ENCODE peak calls at places on chromosomes 4 and X, in six cellular contexts. One of them, this sample, is unnamed.

GRCh38 chr4:58749206-58749605 is 1639.0 kb upstream of the IGFBP7 start:
- DNase-seq in neural progenitor cell: no peak
- DNase-seq in PC-3: peak; percentile 78
- DNase-seq in MM.1S: no peak
- DNase-seq in PC-9: no peak
- DNase-seq in GM23338: no peak
- DNase-seq in this sample: no peak

GRCh38 chr4:13920901-13921300 is 293.4 kb upstream of the BOD1L1 start:
- DNase-seq in neural progenitor cell: no peak
- DNase-seq in PC-3: peak; percentile 97
- DNase-seq in MM.1S: no peak
- DNase-seq in PC-9: peak; percentile 97
- DNase-seq in GM23338: peak; percentile 17
- DNase-seq in this sample: peak; percentile 99

GRCh38 chr4:176156656-176157055 is 38.7 kb downstream of the SPATA4 start:
- DNase-seq in neural progenitor cell: no peak
- DNase-seq in PC-3: peak; percentile 19
- DNase-seq in MM.1S: no peak
- DNase-seq in PC-9: no peak
- DNase-seq in GM23338: no peak
- DNase-seq in this sample: peak; percentile 98

GRCh38 chr4:110106946-110107325 is 91.5 kb downstream of the ELOVL6 start:
- DNase-seq in neural progenitor cell: no peak
- DNase-seq in PC-3: peak; percentile 68
- DNase-seq in MM.1S: no peak
- DNase-seq in PC-9: peak; percentile 61
- DNase-seq in GM23338: peak; percentile 42
- DNase-seq in this sample: peak; percentile 79

GRCh38 chrX:103503163-103503852 is 16.0 kb downstream of the RAB40A start:
- DNase-seq in neural progenitor cell: no peak
- DNase-seq in PC-3: peak; percentile 54
- DNase-seq in MM.1S: no peak
- DNase-seq in PC-9: no peak
- DNase-seq in GM23338: peak; percentile 28
- DNase-seq in this sample: peak; percentile 50

GRCh38 chrX:117094149-117094548 is 631.4 kb upstream of the CT83 start:
- DNase-seq in neural progenitor cell: no peak
- DNase-seq in PC-3: no peak
- DNase-seq in MM.1S: no peak
- DNase-seq in PC-9: no peak
- DNase-seq in GM23338: no peak
- DNase-seq in this sample: no peak

GRCh38 chr4:173436149-173436579 is 37.2 kb upstream of the SCRG1 start:
- DNase-seq in neural progenitor cell: peak; percentile 6
- DNase-seq in PC-3: no peak
- DNase-seq in MM.1S: no peak
- DNase-seq in PC-9: no peak
- DNase-seq in GM23338: peak; percentile 33
- DNase-seq in this sample: peak; percentile 91

GRCh38 chr4:26410385-26411293 is 79.6 kb downstream of the CCKAR start:
- DNase-seq in neural progenitor cell: peak; percentile 50
- DNase-seq in PC-3: peak; percentile 76
- DNase-seq in MM.1S: peak; percentile 49
- DNase-seq in PC-9: peak; percentile 39
- DNase-seq in GM23338: peak; percentile 65
- DNase-seq in this sample: peak; percentile 64

GRCh38 chr4:31360786-31361185 is 640.6 kb downstream of the PCDH7 start:
- DNase-seq in neural progenitor cell: no peak
- DNase-seq in PC-3: no peak
- DNase-seq in MM.1S: no peak
- DNase-seq in PC-9: no peak
- DNase-seq in GM23338: no peak
- DNase-seq in this sample: no peak

GRCh38 chrX:103376118-103376978 is at the start of gene BEX3:
- DNase-seq in neural progenitor cell: peak; percentile 77
- DNase-seq in PC-3: peak; percentile 44
- DNase-seq in MM.1S: no peak
- DNase-seq in PC-9: no peak
- DNase-seq in GM23338: peak; percentile 81
- DNase-seq in this sample: peak; percentile 68

GRCh38 chr4:127975121-127975770 is 10.0 kb downstream of the ABHD18 start:
- DNase-seq in neural progenitor cell: no peak
- DNase-seq in PC-3: peak; percentile 94
- DNase-seq in MM.1S: no peak
- DNase-seq in PC-9: no peak
- DNase-seq in GM23338: no peak
- DNase-seq in this sample: no peak

GRCh38 chr4:184544711-184545409 is 70.5 kb upstream of the IRF2 start:
- DNase-seq in neural progenitor cell: no peak
- DNase-seq in PC-3: no peak
- DNase-seq in MM.1S: no peak
- DNase-seq in PC-9: no peak
- DNase-seq in GM23338: no peak
- DNase-seq in this sample: peak; percentile 3

GRCh38 chr4:100372432-100372831 is 145.4 kb downstream of the EMCN start:
- DNase-seq in neural progenitor cell: peak; percentile 50
- DNase-seq in PC-3: peak; percentile 30
- DNase-seq in MM.1S: no peak
- DNase-seq in PC-9: no peak
- DNase-seq in GM23338: peak; percentile 67
- DNase-seq in this sample: peak; percentile 26

GRCh38 chr4:2831611-2832308 is 11.9 kb upstream of the ADD1 start:
- DNase-seq in neural progenitor cell: no peak
- DNase-seq in PC-3: no peak
- DNase-seq in MM.1S: no peak
- DNase-seq in PC-9: no peak
- DNase-seq in GM23338: no peak
- DNase-seq in this sample: no peak

GRCh38 chr4:97517948-97518347 is 625.3 kb downstream of the STPG2 start:
- DNase-seq in neural progenitor cell: no peak
- DNase-seq in PC-3: no peak
- DNase-seq in MM.1S: no peak
- DNase-seq in PC-9: no peak
- DNase-seq in GM23338: no peak
- DNase-seq in this sample: no peak

DNA sequence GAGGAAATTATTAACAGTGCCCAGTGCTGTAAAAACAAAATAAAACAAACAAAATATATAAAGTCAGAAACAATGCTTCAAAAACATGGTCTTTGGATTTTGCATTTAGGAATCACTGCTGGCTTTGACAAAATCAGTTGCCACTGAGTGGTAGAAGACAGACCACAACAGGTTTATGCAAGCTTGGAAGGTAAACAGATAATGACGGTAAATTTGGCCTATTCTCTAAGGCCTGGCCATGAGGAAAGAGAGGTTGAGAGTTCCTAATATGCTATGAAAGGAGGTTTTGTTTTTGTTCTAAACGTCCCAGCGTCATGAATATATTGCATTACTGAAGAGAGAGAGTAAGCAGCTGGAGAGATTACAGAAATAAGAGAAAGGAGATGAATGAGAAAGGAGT is 629.4 kb downstream of the STPG2 start:
- DNase-seq in neural progenitor cell: no peak
- DNase-seq in PC-3: no peak
- DNase-seq in MM.1S: no peak
- DNase-seq in PC-9: no peak
- DNase-seq in GM23338: peak; percentile 2
- DNase-seq in this sample: no peak
- TF ChIP-seq EZH2 in neural progenitor cell: no peak
- TF ChIP-seq EZH2 in PC-3: no peak
- TF ChIP-seq EZH2 in MM.1S: no peak
- TF ChIP-seq EZH2 in PC-9: no peak
- TF ChIP-seq EZH2 in GM23338: no peak
- TF ChIP-seq EZH2 in this sample: no peak

GRCh38 chr4:153612878-153613277 is 71.2 kb upstream of the TLR2 start:
- DNase-seq in neural progenitor cell: no peak
- DNase-seq in PC-3: no peak
- DNase-seq in MM.1S: no peak
- DNase-seq in PC-9: no peak
- DNase-seq in GM23338: no peak
- DNase-seq in this sample: no peak
- H3F3A ChIP-seq in neural progenitor cell: no peaks in the 10 kb centered on the region
- H3F3A ChIP-seq in PC-3: no peaks in the 10 kb centered on the region
- H3F3A ChIP-seq in MM.1S: no peaks in the 10 kb centered on the region
- H3F3A ChIP-seq in PC-9: no peaks in the 10 kb centered on the region
- H3F3A ChIP-seq in GM23338: no peaks in the 10 kb centered on the region
- H3F3A ChIP-seq in this sample: no peaks in the 10 kb centered on the region

DNA sequence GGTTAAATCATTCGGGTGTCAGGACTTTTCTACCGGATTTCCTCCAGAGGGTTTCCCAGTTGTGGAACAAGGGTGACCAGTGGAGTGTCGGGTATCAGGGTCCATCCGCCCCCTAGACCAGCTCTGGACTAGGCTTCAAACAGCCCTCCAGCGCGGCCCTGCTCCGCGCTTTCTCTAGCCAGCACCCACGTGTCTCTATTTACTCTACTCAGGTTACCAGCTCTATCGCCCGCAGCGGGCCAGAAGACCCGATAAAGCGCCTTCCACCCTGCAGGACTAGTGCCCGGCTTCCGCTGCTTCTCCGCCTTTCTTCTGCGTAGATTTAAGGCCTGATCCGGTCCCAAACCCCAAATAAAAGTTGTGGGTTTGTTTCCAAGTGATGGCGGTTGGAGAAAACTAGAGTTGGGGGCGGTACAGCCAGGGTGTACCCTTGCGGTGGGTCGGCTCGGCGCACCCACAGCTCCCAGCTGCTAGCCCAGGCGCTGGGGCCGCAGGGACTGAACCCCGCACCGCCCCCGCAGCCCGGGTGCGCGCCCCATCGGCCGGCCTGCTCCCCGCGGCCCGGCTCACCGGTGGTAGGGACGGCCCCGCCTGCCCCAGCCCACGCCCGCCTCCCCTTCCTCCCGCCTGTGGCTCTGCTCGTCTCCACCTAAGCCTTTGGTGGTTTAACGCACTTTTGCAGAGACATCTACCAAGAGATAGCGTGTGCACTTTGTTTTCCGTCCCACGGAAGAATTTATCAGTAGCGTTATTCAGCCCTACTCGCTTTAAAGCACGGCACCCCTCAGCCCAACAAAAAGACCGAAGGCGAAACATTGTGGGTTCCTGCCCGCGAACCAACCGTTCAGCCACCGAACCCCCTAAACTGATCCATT is 2.1 kb downstream of the LEF1 start:
- DNase-seq in neural progenitor cell: peak; percentile 85
- DNase-seq in PC-3: peak; percentile 16
- DNase-seq in MM.1S: peak; percentile 72
- DNase-seq in PC-9: no peak
- DNase-seq in GM23338: peak; percentile 94
- DNase-seq in this sample: no peak
- TF ChIP-seq EZH2 in neural progenitor cell: peak; percentile 75
- TF ChIP-seq EZH2 in PC-3: peak; percentile 79
- TF ChIP-seq EZH2 in MM.1S: no peak
- TF ChIP-seq EZH2 in PC-9: no peak
- TF ChIP-seq EZH2 in GM23338: peak; percentile 25
- TF ChIP-seq EZH2 in this sample: peak; percentile 68

GRCh38 chr4:174929346-174929745 is 11.2 kb downstream of the ADAM29 start:
- DNase-seq in neural progenitor cell: no peak
- DNase-seq in PC-3: no peak
- DNase-seq in MM.1S: no peak
- DNase-seq in PC-9: no peak
- DNase-seq in GM23338: peak; percentile 8
- DNase-seq in this sample: no peak
- H3F3A ChIP-seq in neural progenitor cell: no peaks in the 10 kb centered on the region
- H3F3A ChIP-seq in PC-3: no peaks in the 10 kb centered on the region
- H3F3A ChIP-seq in MM.1S: peaks cover 10% of the 10 kb centered on the region
- H3F3A ChIP-seq in PC-9: no peaks in the 10 kb centered on the region
- H3F3A ChIP-seq in GM23338: no peaks in the 10 kb centered on the region
- H3F3A ChIP-seq in this sample: no peaks in the 10 kb centered on the region

DNA sequence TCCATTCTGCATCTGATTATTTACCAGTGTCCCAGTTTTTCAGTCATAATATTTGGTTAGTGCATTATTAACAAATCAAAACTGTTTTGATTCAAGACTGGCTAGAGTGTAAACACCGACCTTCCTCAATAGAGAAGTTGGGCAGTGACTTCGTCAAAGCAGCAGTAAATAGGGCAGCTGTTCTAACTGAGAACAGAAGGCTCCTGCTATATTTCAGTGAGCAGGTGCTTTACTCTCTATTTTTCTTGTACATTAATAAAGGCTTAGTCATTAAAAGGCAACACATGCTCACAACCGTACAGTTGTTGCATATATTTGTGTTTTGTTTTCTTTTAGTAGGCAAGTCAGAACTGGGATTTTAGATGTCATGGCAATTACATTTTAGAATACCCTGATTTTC is 233.5 kb downstream of the NDST4 start:
- DNase-seq in neural progenitor cell: no peak
- DNase-seq in PC-3: no peak
- DNase-seq in MM.1S: no peak
- DNase-seq in PC-9: no peak
- DNase-seq in GM23338: no peak
- DNase-seq in this sample: no peak
- TF ChIP-seq EZH2 in neural progenitor cell: no peak
- TF ChIP-seq EZH2 in PC-3: no peak
- TF ChIP-seq EZH2 in MM.1S: no peak
- TF ChIP-seq EZH2 in PC-9: no peak
- TF ChIP-seq EZH2 in GM23338: no peak
- TF ChIP-seq EZH2 in this sample: no peak

GRCh38 chr4:150493846-150494245 is 88.1 kb upstream of the MAB21L2 start:
- DNase-seq in neural progenitor cell: no peak
- DNase-seq in PC-3: no peak
- DNase-seq in MM.1S: no peak
- DNase-seq in PC-9: no peak
- DNase-seq in GM23338: no peak
- DNase-seq in this sample: peak; percentile 8
- H3F3A ChIP-seq in neural progenitor cell: peaks cover 10% of the 10 kb centered on the region
- H3F3A ChIP-seq in PC-3: no peaks in the 10 kb centered on the region
- H3F3A ChIP-seq in MM.1S: peaks cover 6% of the 10 kb centered on the region
- H3F3A ChIP-seq in PC-9: no peaks in the 10 kb centered on the region
- H3F3A ChIP-seq in GM23338: no peaks in the 10 kb centered on the region
- H3F3A ChIP-seq in this sample: no peaks in the 10 kb centered on the region

GRCh38 chr4:6401797-6402196 is 70.6 kb downstream of the PPP2R2C start:
- DNase-seq in neural progenitor cell: no peak
- DNase-seq in PC-3: no peak
- DNase-seq in MM.1S: no peak
- DNase-seq in PC-9: no peak
- DNase-seq in GM23338: no peak
- DNase-seq in this sample: no peak

GRCh38 chr4:6405417-6405747 is 67.0 kb downstream of the PPP2R2C start:
- DNase-seq in neural progenitor cell: peak; percentile 56
- DNase-seq in PC-3: no peak
- DNase-seq in MM.1S: no peak
- DNase-seq in PC-9: no peak
- DNase-seq in GM23338: no peak
- DNase-seq in this sample: no peak

GRCh38 chr4:6404611-6405416 is 67.6 kb downstream of the PPP2R2C start:
- DNase-seq in neural progenitor cell: peak; percentile 73
- DNase-seq in PC-3: no peak
- DNase-seq in MM.1S: no peak
- DNase-seq in PC-9: no peak
- DNase-seq in GM23338: peak; percentile 32
- DNase-seq in this sample: no peak

GRCh38 chr4:6402566-6403399 is 69.6 kb downstream of the PPP2R2C start:
- DNase-seq in neural progenitor cell: peak; percentile 56
- DNase-seq in PC-3: no peak
- DNase-seq in MM.1S: no peak
- DNase-seq in PC-9: no peak
- DNase-seq in GM23338: peak; percentile 53
- DNase-seq in this sample: no peak

DNA sequence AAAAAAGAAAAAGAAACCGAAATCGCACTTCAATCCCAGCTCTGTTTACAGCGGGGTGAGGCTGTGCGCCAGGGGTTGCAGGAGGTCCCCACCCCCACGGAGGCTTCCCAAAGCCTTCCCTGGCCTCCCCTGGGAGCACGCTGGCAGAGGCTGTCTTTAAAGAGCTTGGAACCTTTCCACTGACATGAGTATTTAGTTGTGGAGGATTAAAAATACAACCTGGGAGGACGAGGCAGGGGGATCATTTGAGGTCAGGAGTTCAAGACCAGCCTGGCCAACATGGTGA is 69.1 kb downstream of the PPP2R2C start:
- DNase-seq in neural progenitor cell: no peak
- DNase-seq in PC-3: no peak
- DNase-seq in MM.1S: no peak
- DNase-seq in PC-9: no peak
- DNase-seq in GM23338: no peak
- DNase-seq in this sample: no peak
- TF ChIP-seq EZH2 in neural progenitor cell: no peak
- TF ChIP-seq EZH2 in PC-3: no peak
- TF ChIP-seq EZH2 in MM.1S: no peak
- TF ChIP-seq EZH2 in PC-9: no peak
- TF ChIP-seq EZH2 in GM23338: no peak
- TF ChIP-seq EZH2 in this sample: no peak